ENCODE peak calls at places on chromosomes 4 and X, in five cellular contexts. One of them, this sample, is unnamed.

GRCh38 chrX:75229774-75230173 is 44.1 kb upstream of the UPRT start:
- DNase-seq in OCI-LY7: no peak
- DNase-seq in heart right ventricle: no peak
- DNase-seq in mesothelial cell of epicardium: no peak
- DNase-seq in psoas muscle: no peak
- DNase-seq in this sample: no peak

GRCh38 chr4:119585771-119586170 is 42.8 kb downstream of the PDE5A start:
- DNase-seq in OCI-LY7: no peak
- DNase-seq in heart right ventricle: no peak
- DNase-seq in mesothelial cell of epicardium: no peak
- DNase-seq in psoas muscle: no peak
- DNase-seq in this sample: no peak

GRCh38 chr4:114282937-114283336 is 303.5 kb upstream of the ARSJ start:
- DNase-seq in OCI-LY7: no peak
- DNase-seq in heart right ventricle: no peak
- DNase-seq in mesothelial cell of epicardium: no peak
- DNase-seq in psoas muscle: no peak
- DNase-seq in this sample: no peak

GRCh38 chrX:134933911-134934310 is 56.9 kb upstream of the SMIM10 start:
- DNase-seq in OCI-LY7: no peak
- DNase-seq in heart right ventricle: peak
- DNase-seq in mesothelial cell of epicardium: no peak
- DNase-seq in psoas muscle: no peak
- DNase-seq in this sample: no peak

GRCh38 chr4:82678046-82678445 is 116.3 kb upstream of the TMEM150C start:
- DNase-seq in OCI-LY7: no peak
- DNase-seq in heart right ventricle: no peak
- DNase-seq in mesothelial cell of epicardium: no peak
- DNase-seq in psoas muscle: no peak
- DNase-seq in this sample: no peak

GRCh38 chr4:98614081-98614480 is 44.3 kb downstream of the TSPAN5 start:
- DNase-seq in OCI-LY7: no peak
- DNase-seq in heart right ventricle: no peak
- DNase-seq in mesothelial cell of epicardium: no peak
- DNase-seq in psoas muscle: no peak
- DNase-seq in this sample: no peak

GRCh38 chr4:20378181-20378580 is 126.5 kb downstream of the SLIT2 start:
- DNase-seq in OCI-LY7: no peak
- DNase-seq in heart right ventricle: no peak
- DNase-seq in mesothelial cell of epicardium: no peak
- DNase-seq in psoas muscle: no peak
- DNase-seq in this sample: no peak

GRCh38 chrX:78019586-78020483 is 50.4 kb upstream of the PGAM4 start:
- DNase-seq in OCI-LY7: no peak
- DNase-seq in heart right ventricle: no peak
- DNase-seq in mesothelial cell of epicardium: no peak
- DNase-seq in psoas muscle: no peak
- DNase-seq in this sample: no peak

GRCh38 chr4:65893957-65894755 is 223.9 kb upstream of the EPHA5 start:
- DNase-seq in OCI-LY7: no peak
- DNase-seq in heart right ventricle: no peak
- DNase-seq in mesothelial cell of epicardium: no peak
- DNase-seq in psoas muscle: no peak
- DNase-seq in this sample: no peak

GRCh38 chrX:9062621-9063020 is 28.7 kb upstream of the FAM9B start:
- DNase-seq in OCI-LY7: no peak
- DNase-seq in heart right ventricle: no peak
- DNase-seq in mesothelial cell of epicardium: no peak
- DNase-seq in psoas muscle: no peak
- DNase-seq in this sample: no peak

GRCh38 chrX:118521435-118521834 is 25.8 kb downstream of the DOCK11 start:
- DNase-seq in OCI-LY7: no peak
- DNase-seq in heart right ventricle: no peak
- DNase-seq in mesothelial cell of epicardium: no peak
- DNase-seq in psoas muscle: no peak
- DNase-seq in this sample: no peak

GRCh38 chr4:146855761-146856160 is 89.9 kb downstream of the TTC29 start:
- DNase-seq in OCI-LY7: no peak
- DNase-seq in heart right ventricle: no peak
- DNase-seq in mesothelial cell of epicardium: no peak
- DNase-seq in psoas muscle: no peak
- DNase-seq in this sample: no peak

GRCh38 chr4:16582526-16582925 is 315.9 kb downstream of the LDB2 start:
- DNase-seq in OCI-LY7: no peak
- DNase-seq in heart right ventricle: no peak
- DNase-seq in mesothelial cell of epicardium: no peak
- DNase-seq in psoas muscle: no peak
- DNase-seq in this sample: no peak

GRCh38 chr4:69881173-69881773 is 21.3 kb upstream of the SULT1E1 start:
- DNase-seq in OCI-LY7: peak
- DNase-seq in heart right ventricle: peak
- DNase-seq in mesothelial cell of epicardium: no peak
- DNase-seq in psoas muscle: no peak
- DNase-seq in this sample: peak

GRCh38 chr4:1648962-1649361 is 35.2 kb downstream of the FAM53A start:
- DNase-seq in OCI-LY7: no peak
- DNase-seq in heart right ventricle: no peak
- DNase-seq in mesothelial cell of epicardium: no peak
- DNase-seq in psoas muscle: no peak
- DNase-seq in this sample: no peak

GRCh38 chr4:74433043-74433442 is 11.9 kb upstream of the AREG start:
- DNase-seq in OCI-LY7: no peak
- DNase-seq in heart right ventricle: no peak
- DNase-seq in mesothelial cell of epicardium: no peak
- DNase-seq in psoas muscle: no peak
- DNase-seq in this sample: no peak

GRCh38 chrX:46381630-46382029 is 163.6 kb downstream of the ZNF674 start:
- DNase-seq in OCI-LY7: peak
- DNase-seq in heart right ventricle: no peak
- DNase-seq in mesothelial cell of epicardium: no peak
- DNase-seq in psoas muscle: no peak
- DNase-seq in this sample: peak
- TF ChIP-seq CTCF in OCI-LY7: peak
- TF ChIP-seq CTCF in heart right ventricle: no peak
- TF ChIP-seq CTCF in mesothelial cell of epicardium: no peak
- TF ChIP-seq CTCF in psoas muscle: no peak
- TF ChIP-seq CTCF in this sample: peak

DNA sequence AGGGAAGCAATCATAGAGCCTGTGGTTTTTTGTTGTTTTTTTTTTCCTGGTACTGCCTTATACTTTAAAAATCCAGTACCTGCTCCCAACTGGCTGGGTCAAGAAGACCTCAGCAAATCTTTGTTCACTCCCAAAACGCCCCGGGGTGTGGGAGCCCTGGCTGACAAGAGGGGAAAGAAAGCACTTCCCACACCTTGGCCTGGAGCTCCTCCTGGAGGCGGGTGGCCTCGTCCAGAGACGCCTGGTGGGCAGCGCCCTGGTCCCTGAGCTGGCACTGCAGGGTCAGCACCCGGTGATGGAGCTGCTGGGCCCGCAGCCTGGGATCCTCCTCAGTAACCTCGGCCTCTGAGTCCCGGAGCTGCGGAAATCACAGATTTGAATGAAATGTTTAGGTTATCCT is 38.2 kb downstream of the C4orf50 start:
- DNase-seq in OCI-LY7: no peak
- DNase-seq in heart right ventricle: no peak
- DNase-seq in mesothelial cell of epicardium: no peak
- DNase-seq in psoas muscle: no peak
- DNase-seq in this sample: no peak
- TF ChIP-seq CTCF in OCI-LY7: peak
- TF ChIP-seq CTCF in heart right ventricle: peak
- TF ChIP-seq CTCF in mesothelial cell of epicardium: no peak
- TF ChIP-seq CTCF in psoas muscle: no peak
- TF ChIP-seq CTCF in this sample: peak

GRCh38 chr4:54743562-54743961 is 85.8 kb downstream of the KIT start:
- DNase-seq in OCI-LY7: no peak
- DNase-seq in heart right ventricle: no peak
- DNase-seq in mesothelial cell of epicardium: no peak
- DNase-seq in psoas muscle: no peak
- DNase-seq in this sample: no peak

GRCh38 chr4:54745031-54745770 is 87.4 kb downstream of the KIT start:
- DNase-seq in OCI-LY7: no peak
- DNase-seq in heart right ventricle: no peak
- DNase-seq in mesothelial cell of epicardium: no peak
- DNase-seq in psoas muscle: no peak
- DNase-seq in this sample: no peak

GRCh38 chr4:54746228-54746627 is 88.5 kb downstream of the KIT start:
- DNase-seq in OCI-LY7: no peak
- DNase-seq in heart right ventricle: no peak
- DNase-seq in mesothelial cell of epicardium: no peak
- DNase-seq in psoas muscle: no peak
- DNase-seq in this sample: no peak

GRCh38 chr4:54742636-54743399 is 85.1 kb downstream of the KIT start:
- DNase-seq in OCI-LY7: no peak
- DNase-seq in heart right ventricle: no peak
- DNase-seq in mesothelial cell of epicardium: no peak
- DNase-seq in psoas muscle: no peak
- DNase-seq in this sample: no peak

GRCh38 chr4:54744487-54744886 is 86.7 kb downstream of the KIT start:
- DNase-seq in OCI-LY7: no peak
- DNase-seq in heart right ventricle: no peak
- DNase-seq in mesothelial cell of epicardium: no peak
- DNase-seq in psoas muscle: no peak
- DNase-seq in this sample: no peak
- TF ChIP-seq CTCF in OCI-LY7: no peak
- TF ChIP-seq CTCF in heart right ventricle: no peak
- TF ChIP-seq CTCF in mesothelial cell of epicardium: no peak
- TF ChIP-seq CTCF in psoas muscle: no peak
- TF ChIP-seq CTCF in this sample: no peak

DNA sequence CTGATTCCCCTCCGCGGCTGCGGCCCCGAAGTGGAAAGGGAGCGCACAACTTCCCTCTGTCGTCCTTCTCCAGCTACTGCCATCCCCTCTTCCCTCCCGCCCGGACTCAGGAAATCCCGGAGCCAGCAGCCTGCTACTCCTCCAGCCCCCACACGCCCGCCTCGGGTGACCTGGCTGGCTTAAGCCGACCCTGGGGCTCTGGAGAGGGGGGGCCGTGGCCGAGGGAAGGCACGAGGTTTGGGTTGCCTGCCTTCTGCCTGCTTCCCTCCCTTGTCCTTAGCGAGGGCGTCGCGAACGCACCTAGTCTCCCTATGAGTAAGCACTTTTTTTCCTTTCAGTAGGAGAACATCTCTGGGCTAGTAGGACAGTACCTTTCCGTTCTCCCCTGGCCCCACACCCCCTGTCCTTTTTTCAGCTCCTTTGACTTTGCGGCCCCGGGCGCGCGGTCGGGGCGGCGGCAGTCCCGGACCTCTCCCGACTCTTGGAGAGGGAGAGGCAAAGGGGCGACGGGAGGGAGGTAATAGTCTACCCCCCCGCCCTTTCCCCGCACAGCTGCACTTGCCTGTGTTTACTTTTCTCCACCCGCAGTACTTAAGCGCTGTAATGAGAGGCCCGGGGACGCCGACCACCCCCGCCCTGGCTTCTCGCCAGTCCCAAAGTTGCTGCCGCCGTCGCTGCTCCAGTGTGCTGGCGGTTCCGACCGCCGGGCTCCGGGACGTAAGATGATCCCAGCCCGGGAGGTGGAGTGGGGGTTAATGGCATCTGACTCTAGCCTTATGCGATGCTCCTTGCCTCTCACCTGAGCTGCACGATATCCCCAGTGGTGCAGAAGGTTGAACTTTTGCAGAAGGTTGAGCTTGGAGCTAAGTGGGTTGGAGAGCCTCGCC is 874 bp downstream of the PLS3 start:
- DNase-seq in OCI-LY7: no peak
- DNase-seq in heart right ventricle: peak
- DNase-seq in mesothelial cell of epicardium: peak
- DNase-seq in psoas muscle: peak
- DNase-seq in this sample: peak
- TF ChIP-seq CTCF in OCI-LY7: no peak
- TF ChIP-seq CTCF in heart right ventricle: no peak
- TF ChIP-seq CTCF in mesothelial cell of epicardium: no peak
- TF ChIP-seq CTCF in psoas muscle: no peak
- TF ChIP-seq CTCF in this sample: no peak

GRCh38 chr4:150209140-150209829 is 131.0 kb downstream of the DCLK2 start:
- DNase-seq in OCI-LY7: peak
- DNase-seq in heart right ventricle: peak
- DNase-seq in mesothelial cell of epicardium: no peak
- DNase-seq in psoas muscle: peak
- DNase-seq in this sample: peak
- TF ChIP-seq CTCF in OCI-LY7: peak
- TF ChIP-seq CTCF in heart right ventricle: peak
- TF ChIP-seq CTCF in mesothelial cell of epicardium: peak
- TF ChIP-seq CTCF in psoas muscle: peak
- TF ChIP-seq CTCF in this sample: peak

GRCh38 chr4:137129471-137130244 is 402.6 kb downstream of the PCDH18 start:
- DNase-seq in OCI-LY7: no peak
- DNase-seq in heart right ventricle: no peak
- DNase-seq in mesothelial cell of epicardium: no peak
- DNase-seq in psoas muscle: no peak
- DNase-seq in this sample: no peak

GRCh38 chr4:137122876-137123275 is 409.4 kb downstream of the PCDH18 start:
- DNase-seq in OCI-LY7: no peak
- DNase-seq in heart right ventricle: no peak
- DNase-seq in mesothelial cell of epicardium: no peak
- DNase-seq in psoas muscle: no peak
- DNase-seq in this sample: no peak

GRCh38 chr4:137125011-137125410 is 407.3 kb downstream of the PCDH18 start:
- DNase-seq in OCI-LY7: no peak
- DNase-seq in heart right ventricle: peak
- DNase-seq in mesothelial cell of epicardium: no peak
- DNase-seq in psoas muscle: peak
- DNase-seq in this sample: no peak

DNA sequence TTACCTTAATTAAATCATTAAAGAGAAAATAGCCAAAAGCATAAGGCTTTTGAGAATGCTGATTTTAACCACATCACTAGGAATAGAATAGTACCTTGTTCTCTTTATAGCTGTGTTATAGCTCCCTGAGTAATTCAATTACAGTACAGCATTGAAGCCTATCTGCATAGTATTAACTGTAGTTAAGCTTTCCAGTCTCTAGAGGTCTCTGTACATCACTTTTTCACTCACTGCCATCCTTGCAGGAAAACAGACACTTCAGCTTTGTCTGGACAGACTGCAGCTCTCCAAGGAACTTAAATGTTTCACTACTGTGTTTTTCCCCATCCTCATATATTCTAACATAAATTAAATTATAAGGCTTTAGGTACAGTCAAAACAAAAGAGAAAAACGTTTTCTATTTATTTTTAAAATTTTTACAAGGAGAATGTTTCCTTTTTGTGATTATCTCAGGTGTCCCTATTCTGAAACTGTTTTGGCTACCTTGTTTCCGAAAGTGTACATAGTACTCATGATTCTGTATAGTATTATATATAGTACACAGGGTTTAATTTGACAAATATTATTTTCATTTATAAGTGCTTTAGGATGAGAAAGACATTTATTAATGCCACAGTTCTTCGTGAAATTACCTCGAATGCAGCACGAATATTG is 407.9 kb downstream of the PCDH18 start:
- DNase-seq in OCI-LY7: peak
- DNase-seq in heart right ventricle: peak
- DNase-seq in mesothelial cell of epicardium: no peak
- DNase-seq in psoas muscle: no peak
- DNase-seq in this sample: peak
- TF ChIP-seq CTCF in OCI-LY7: peak
- TF ChIP-seq CTCF in heart right ventricle: peak
- TF ChIP-seq CTCF in mesothelial cell of epicardium: no peak
- TF ChIP-seq CTCF in psoas muscle: peak
- TF ChIP-seq CTCF in this sample: peak